ENCODE peak calls at places on chromosomes 7 and 10, in ten cellular contexts. O is PC-9; Y is neural progenitor cell; F is thyroid gland; D is transverse colon; U is naive thymus-derived CD4-positive, alpha-beta T cell; T is CD4-positive, alpha-beta memory T cell; E is heart right ventricle; G is A673; H is BJ. L is an unnamed sample.

GRCh38 chr10:48614481-48615383 is 9.9 kb upstream of the ARHGAP22 start:
- DNase-seq in O (no peak), Y (no peak), F (no peak), D (no peak), U (no peak), T (no peak), E (no peak), G (no peak), H (peak; percentile 50), L (no peak)

GRCh38 chr7:108308913-108309312 is 147.3 kb downstream of the NRCAM start:
- DNase-seq in O (peak; percentile 32), Y (no peak), F (peak; percentile 9), D (no peak), U (no peak), T (no peak), E (no peak), G (peak; percentile 61), H (no peak), L (no peak)

GRCh38 chr7:14902589-14902963 is at the start of gene DGKB:
- DNase-seq in O (no peak), Y (peak; percentile 70), F (no peak), D (peak; percentile 6), U (no peak), T (no peak), E (peak; percentile 19), G (peak; percentile 20), H (no peak), L (peak; percentile 20)

GRCh38 chr10:60171436-60172013 is 218.2 kb downstream of the ANK3 start:
- DNase-seq in O (no peak), Y (no peak), F (no peak), D (no peak), U (no peak), T (no peak), E (no peak), G (no peak), H (no peak), L (no peak)

GRCh38 chr10:102230861-102231356 is 4.8 kb downstream of the ELOVL3 start:
- DNase-seq in O (peak; percentile 47), Y (peak; percentile 87), F (peak; percentile 30), D (peak; percentile 48), U (peak; percentile 60), T (peak; percentile 41), E (peak; percentile 40), G (peak; percentile 36), H (no peak), L (peak; percentile 22)

GRCh38 chr7:67738-68395 is 124.5 kb upstream of the FAM20C start:
- DNase-seq in O (no peak), Y (peak; percentile 38), F (no peak), D (no peak), U (no peak), T (no peak), E (no peak), G (no peak), H (no peak), L (no peak)

GRCh38 chr10:98589691-98590090 is 143.0 kb upstream of the HPS1 start:
- DNase-seq in O (no peak), Y (no peak), F (no peak), D (no peak), U (no peak), T (no peak), E (no peak), G (no peak), H (no peak), L (no peak)

GRCh38 chr10:122939819-122940543 is 14.0 kb downstream of the C10orf88 start:
- DNase-seq in O (no peak), Y (no peak), F (no peak), D (no peak), U (no peak), T (no peak), E (no peak), G (peak; percentile 4), H (no peak), L (no peak)

GRCh38 chr10:76422769-76423168 is 991.3 kb downstream of the LRMDA start:
- DNase-seq in O (no peak), Y (no peak), F (no peak), D (no peak), U (no peak), T (no peak), E (no peak), G (no peak), H (no peak), L (no peak)

GRCh38 chr10:133527779-133528271 is 662 bp downstream of the CYP2E1 start:
- DNase-seq in O (no peak), Y (no peak), F (no peak), D (no peak), U (no peak), T (no peak), E (no peak), G (no peak), H (no peak), L (no peak)
- H3K27me3 ChIP-seq in O (no peaks in the 10 kb centered on the region), Y (no peaks in the 10 kb centered on the region), F (peaks cover 10% of the 10 kb centered on the region), D (peaks cover 47% of the 10 kb centered on the region), U (no peaks in the 10 kb centered on the region), T (peaks cover 17% of the 10 kb centered on the region), E (peaks cover 11% of the 10 kb centered on the region), G (peaks cover 96% of the 10 kb centered on the region), H (peaks cover 8% of the 10 kb centered on the region), L (peaks cover 73% of the 10 kb centered on the region)

GRCh38 chr10:31603245-31604087 is 284.4 kb downstream of the ZEB1 start:
- DNase-seq in O (peak; percentile 97), Y (peak; percentile 99), F (peak; percentile 91), D (peak; percentile 91), U (peak; percentile 33), T (peak; percentile 40), E (peak; percentile 97), G (peak; percentile 95), H (peak; percentile 73), L (peak; percentile 96)
- H3K36me3 ChIP-seq in O (no peaks in the 10 kb centered on the region), Y (no peaks in the 10 kb centered on the region), F (no peaks in the 10 kb centered on the region), D (no peaks in the 10 kb centered on the region), U (no peaks in the 10 kb centered on the region), T (no peaks in the 10 kb centered on the region), E (no peaks in the 10 kb centered on the region), G (no peaks in the 10 kb centered on the region), H (no peaks in the 10 kb centered on the region), L (no peaks in the 10 kb centered on the region)

GRCh38 chr7:157077021-157077420 is 61.7 kb upstream of the UBE3C start:
- DNase-seq in O (no peak), Y (no peak), F (no peak), D (no peak), U (no peak), T (no peak), E (no peak), G (no peak), H (no peak), L (no peak)

GRCh38 chr7:157076466-157076865 is 62.3 kb upstream of the UBE3C start:
- DNase-seq in O (no peak), Y (no peak), F (no peak), D (no peak), U (no peak), T (no peak), E (no peak), G (no peak), H (no peak), L (no peak)

GRCh38 chr7:157079116-157079515 is 59.6 kb upstream of the UBE3C start:
- DNase-seq in O (no peak), Y (no peak), F (no peak), D (no peak), U (no peak), T (no peak), E (no peak), G (no peak), H (no peak), L (no peak)

GRCh38 chr7:157080111-157080730 is 58.5 kb upstream of the UBE3C start:
- DNase-seq in O (no peak), Y (no peak), F (no peak), D (no peak), U (no peak), T (no peak), E (no peak), G (no peak), H (no peak), L (no peak)

DNA sequence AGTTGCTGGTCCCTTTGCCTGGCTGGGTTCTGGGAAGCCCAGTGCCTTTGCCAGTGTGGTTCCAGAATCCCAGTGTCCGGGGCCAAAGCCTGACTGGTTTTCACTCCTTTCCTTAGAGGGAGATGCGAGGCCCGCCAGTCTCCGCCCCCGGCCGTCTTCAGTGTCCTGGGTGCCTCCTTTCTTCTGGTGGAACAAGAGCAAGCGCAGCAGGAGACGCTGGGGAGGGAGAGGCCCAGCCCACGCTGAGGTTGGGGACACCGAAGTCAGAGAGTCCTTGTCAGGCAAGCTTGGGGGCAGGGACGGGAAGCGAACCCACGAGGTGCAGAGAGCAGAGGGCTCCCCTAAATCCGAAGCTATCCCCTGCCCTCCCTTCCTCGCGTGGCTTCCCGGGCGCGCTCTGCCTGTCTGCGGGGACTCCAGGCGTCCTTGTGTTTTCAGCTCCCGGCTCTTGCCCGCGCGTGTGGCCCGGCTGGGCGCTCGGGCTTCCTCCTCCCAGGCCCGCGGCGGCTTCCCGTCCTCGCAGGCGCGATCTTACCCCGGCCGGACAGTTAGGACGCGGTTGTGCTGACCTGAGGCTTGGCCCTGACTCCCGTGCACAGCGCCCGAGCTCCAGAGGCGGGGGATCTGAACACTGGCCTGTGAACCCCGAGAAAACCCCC is 60.6 kb upstream of the UBE3C start:
- DNase-seq in O (no peak), Y (peak; percentile 61), F (no peak), D (no peak), U (no peak), T (no peak), E (no peak), G (no peak), H (no peak), L (no peak)
- H3K27me3 ChIP-seq in O (peaks cover 68% of the 10 kb centered on the region), Y (peaks cover 71% of the 10 kb centered on the region), F (no peaks in the 10 kb centered on the region), D (peaks cover 74% of the 10 kb centered on the region), U (no peaks in the 10 kb centered on the region), T (peaks cover 5% of the 10 kb centered on the region), E (no peaks in the 10 kb centered on the region), G (peaks cover 69% of the 10 kb centered on the region), H (peaks cover 13% of the 10 kb centered on the region), L (peaks cover 97% of the 10 kb centered on the region)

GRCh38 chr10:78286675-78287074 is 253.0 kb downstream of the RPS24 start:
- DNase-seq in O (no peak), Y (no peak), F (no peak), D (no peak), U (no peak), T (no peak), E (no peak), G (no peak), H (no peak), L (no peak)

GRCh38 chr10:78287618-78288017 is 254.0 kb downstream of the RPS24 start:
- DNase-seq in O (no peak), Y (no peak), F (no peak), D (no peak), U (no peak), T (no peak), E (no peak), G (no peak), H (no peak), L (no peak)

GRCh38 chr10:78290131-78290750 is 256.6 kb downstream of the RPS24 start:
- DNase-seq in O (no peak), Y (no peak), F (no peak), D (no peak), U (no peak), T (no peak), E (no peak), G (no peak), H (no peak), L (no peak)

GRCh38 chr10:78286186-78286585 is 252.5 kb downstream of the RPS24 start:
- DNase-seq in O (no peak), Y (peak; percentile 74), F (no peak), D (no peak), U (no peak), T (no peak), E (no peak), G (no peak), H (no peak), L (no peak)

DNA sequence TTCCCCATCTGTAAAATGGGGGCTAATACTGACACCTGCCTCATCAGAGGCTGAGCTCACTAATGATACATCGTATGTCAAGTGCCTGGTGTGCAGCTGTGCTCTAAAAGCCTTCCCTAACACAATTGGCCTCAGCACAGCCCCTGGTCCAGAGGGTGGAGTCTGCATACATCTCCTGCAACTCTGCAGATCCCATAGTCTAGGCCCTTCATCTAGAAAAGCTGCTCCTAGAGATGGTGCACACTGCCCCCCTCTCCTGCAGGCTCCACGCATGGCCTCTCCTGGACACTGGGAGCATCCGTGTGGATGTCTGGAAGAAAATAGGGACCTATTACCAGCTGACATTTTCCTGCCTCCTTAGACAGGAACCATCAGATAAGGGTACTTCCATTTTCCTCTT is 255.1 kb downstream of the RPS24 start:
- DNase-seq in O (no peak), Y (no peak), F (no peak), D (no peak), U (no peak), T (no peak), E (no peak), G (no peak), H (no peak), L (no peak)
- H3K36me3 ChIP-seq in O (no peaks in the 10 kb centered on the region), Y (no peaks in the 10 kb centered on the region), F (no peaks in the 10 kb centered on the region), D (no peaks in the 10 kb centered on the region), U (no peaks in the 10 kb centered on the region), T (no peaks in the 10 kb centered on the region), E (no peaks in the 10 kb centered on the region), G (no peaks in the 10 kb centered on the region), H (no peaks in the 10 kb centered on the region), L (no peaks in the 10 kb centered on the region)

L was measured in left ventricle myocardium inferior.